ENCODE peak calls at places on chromosomes 2 and 18, in ten cellular contexts. One of them, this sample, is unnamed.

GRCh38 chr18:49563130-49563540 is 1.3 kb downstream of the LIPG start:
- DNase-seq in M059J: peak
- DNase-seq in neuronal stem cell: no peak
- DNase-seq in SK-N-SH: no peak
- DNase-seq in AG04449: no peak
- DNase-seq in aorta: no peak
- DNase-seq in H9: no peak
- DNase-seq in occipital lobe: no peak
- DNase-seq in T47D: no peak
- DNase-seq in NCI-H1417: no peak
- DNase-seq in this sample: no peak

GRCh38 chr2:23037596-23037995 is 347.4 kb upstream of the KLHL29 start:
- DNase-seq in M059J: no peak
- DNase-seq in neuronal stem cell: no peak
- DNase-seq in SK-N-SH: no peak
- DNase-seq in AG04449: no peak
- DNase-seq in aorta: no peak
- DNase-seq in H9: no peak
- DNase-seq in occipital lobe: peak
- DNase-seq in T47D: no peak
- DNase-seq in NCI-H1417: no peak
- DNase-seq in this sample: no peak

GRCh38 chr18:3983351-3983969 is 471.6 kb downstream of the DLGAP1 start:
- DNase-seq in M059J: peak
- DNase-seq in neuronal stem cell: no peak
- DNase-seq in SK-N-SH: no peak
- DNase-seq in AG04449: peak
- DNase-seq in aorta: no peak
- DNase-seq in H9: no peak
- DNase-seq in occipital lobe: no peak
- DNase-seq in T47D: no peak
- DNase-seq in NCI-H1417: peak
- DNase-seq in this sample: no peak

GRCh38 chr2:66069937-66070716 is 364.8 kb upstream of the MEIS1 start:
- DNase-seq in M059J: no peak
- DNase-seq in neuronal stem cell: no peak
- DNase-seq in SK-N-SH: peak
- DNase-seq in AG04449: no peak
- DNase-seq in aorta: no peak
- DNase-seq in H9: no peak
- DNase-seq in occipital lobe: no peak
- DNase-seq in T47D: no peak
- DNase-seq in NCI-H1417: no peak
- DNase-seq in this sample: no peak

GRCh38 chr2:141496805-141497204 is 634.0 kb downstream of the LRP1B start:
- DNase-seq in M059J: no peak
- DNase-seq in neuronal stem cell: no peak
- DNase-seq in SK-N-SH: no peak
- DNase-seq in AG04449: no peak
- DNase-seq in aorta: no peak
- DNase-seq in H9: no peak
- DNase-seq in occipital lobe: no peak
- DNase-seq in T47D: no peak
- DNase-seq in NCI-H1417: no peak
- DNase-seq in this sample: no peak

GRCh38 chr2:236662231-236663160 is 92.9 kb downstream of the ACKR3 start:
- DNase-seq in M059J: no peak
- DNase-seq in neuronal stem cell: no peak
- DNase-seq in SK-N-SH: no peak
- DNase-seq in AG04449: no peak
- DNase-seq in aorta: no peak
- DNase-seq in H9: no peak
- DNase-seq in occipital lobe: no peak
- DNase-seq in T47D: no peak
- DNase-seq in NCI-H1417: no peak
- DNase-seq in this sample: no peak

GRCh38 chr2:218718058-218718457 is 7.4 kb downstream of the TTLL4 start:
- DNase-seq in M059J: no peak
- DNase-seq in neuronal stem cell: no peak
- DNase-seq in SK-N-SH: no peak
- DNase-seq in AG04449: no peak
- DNase-seq in aorta: no peak
- DNase-seq in H9: no peak
- DNase-seq in occipital lobe: no peak
- DNase-seq in T47D: no peak
- DNase-seq in NCI-H1417: no peak
- DNase-seq in this sample: no peak

GRCh38 chr2:23803965-23804542 is 122.9 kb downstream of the ATAD2B start:
- DNase-seq in M059J: peak
- DNase-seq in neuronal stem cell: no peak
- DNase-seq in SK-N-SH: peak
- DNase-seq in AG04449: no peak
- DNase-seq in aorta: peak
- DNase-seq in H9: peak
- DNase-seq in occipital lobe: no peak
- DNase-seq in T47D: no peak
- DNase-seq in NCI-H1417: no peak
- DNase-seq in this sample: no peak

GRCh38 chr2:218370410-218371063 is 11.5 kb upstream of the SLC11A1 start:
- DNase-seq in M059J: no peak
- DNase-seq in neuronal stem cell: no peak
- DNase-seq in SK-N-SH: no peak
- DNase-seq in AG04449: no peak
- DNase-seq in aorta: no peak
- DNase-seq in H9: no peak
- DNase-seq in occipital lobe: no peak
- DNase-seq in T47D: no peak
- DNase-seq in NCI-H1417: no peak
- DNase-seq in this sample: no peak

GRCh38 chr2:63463142-63463541 is 125.1 kb downstream of the WDPCP start:
- DNase-seq in M059J: no peak
- DNase-seq in neuronal stem cell: no peak
- DNase-seq in SK-N-SH: no peak
- DNase-seq in AG04449: no peak
- DNase-seq in aorta: no peak
- DNase-seq in H9: no peak
- DNase-seq in occipital lobe: no peak
- DNase-seq in T47D: no peak
- DNase-seq in NCI-H1417: no peak
- DNase-seq in this sample: no peak

GRCh38 chr2:189287982-189288494 is 108.5 kb upstream of the COL5A2 start:
- DNase-seq in M059J: peak
- DNase-seq in neuronal stem cell: peak
- DNase-seq in SK-N-SH: peak
- DNase-seq in AG04449: peak
- DNase-seq in aorta: no peak
- DNase-seq in H9: no peak
- DNase-seq in occipital lobe: no peak
- DNase-seq in T47D: no peak
- DNase-seq in NCI-H1417: no peak
- DNase-seq in this sample: peak

GRCh38 chr2:173417801-173418200 is 63.1 kb downstream of the CDCA7 start:
- DNase-seq in M059J: no peak
- DNase-seq in neuronal stem cell: no peak
- DNase-seq in SK-N-SH: no peak
- DNase-seq in AG04449: no peak
- DNase-seq in aorta: no peak
- DNase-seq in H9: no peak
- DNase-seq in occipital lobe: no peak
- DNase-seq in T47D: no peak
- DNase-seq in NCI-H1417: no peak
- DNase-seq in this sample: no peak

GRCh38 chr2:48423376-48423775 is 106.6 kb upstream of the STON1 start:
- DNase-seq in M059J: peak
- DNase-seq in neuronal stem cell: no peak
- DNase-seq in SK-N-SH: no peak
- DNase-seq in AG04449: peak
- DNase-seq in aorta: no peak
- DNase-seq in H9: no peak
- DNase-seq in occipital lobe: no peak
- DNase-seq in T47D: no peak
- DNase-seq in NCI-H1417: no peak
- DNase-seq in this sample: no peak

GRCh38 chr2:101007415-101008345 is 5.6 kb downstream of the RPL31 start:
- DNase-seq in M059J: no peak
- DNase-seq in neuronal stem cell: no peak
- DNase-seq in SK-N-SH: no peak
- DNase-seq in AG04449: no peak
- DNase-seq in aorta: no peak
- DNase-seq in H9: no peak
- DNase-seq in occipital lobe: no peak
- DNase-seq in T47D: no peak
- DNase-seq in NCI-H1417: no peak
- DNase-seq in this sample: no peak

GRCh38 chr2:234290671-234291070 is 206.2 kb downstream of the ARL4C start:
- DNase-seq in M059J: peak
- DNase-seq in neuronal stem cell: no peak
- DNase-seq in SK-N-SH: no peak
- DNase-seq in AG04449: no peak
- DNase-seq in aorta: no peak
- DNase-seq in H9: no peak
- DNase-seq in occipital lobe: no peak
- DNase-seq in T47D: no peak
- DNase-seq in NCI-H1417: no peak
- DNase-seq in this sample: peak

GRCh38 chr2:178246696-178247095 is 52.4 kb downstream of the OSBPL6 start:
- DNase-seq in M059J: no peak
- DNase-seq in neuronal stem cell: no peak
- DNase-seq in SK-N-SH: no peak
- DNase-seq in AG04449: no peak
- DNase-seq in aorta: no peak
- DNase-seq in H9: no peak
- DNase-seq in occipital lobe: no peak
- DNase-seq in T47D: no peak
- DNase-seq in NCI-H1417: no peak
- DNase-seq in this sample: no peak

GRCh38 chr2:128303911-128304310 is 14.8 kb downstream of the HS6ST1 start:
- DNase-seq in M059J: no peak
- DNase-seq in neuronal stem cell: no peak
- DNase-seq in SK-N-SH: no peak
- DNase-seq in AG04449: no peak
- DNase-seq in aorta: no peak
- DNase-seq in H9: no peak
- DNase-seq in occipital lobe: no peak
- DNase-seq in T47D: no peak
- DNase-seq in NCI-H1417: no peak
- DNase-seq in this sample: no peak

GRCh38 chr2:224650815-224651439 is 65.2 kb downstream of the CCDC195 start:
- DNase-seq in M059J: peak
- DNase-seq in neuronal stem cell: peak
- DNase-seq in SK-N-SH: peak
- DNase-seq in AG04449: peak
- DNase-seq in aorta: no peak
- DNase-seq in H9: no peak
- DNase-seq in occipital lobe: no peak
- DNase-seq in T47D: peak
- DNase-seq in NCI-H1417: peak
- DNase-seq in this sample: no peak

GRCh38 chr2:63712748-63713147 is 124.0 kb downstream of the MDH1 start:
- DNase-seq in M059J: peak
- DNase-seq in neuronal stem cell: no peak
- DNase-seq in SK-N-SH: no peak
- DNase-seq in AG04449: no peak
- DNase-seq in aorta: no peak
- DNase-seq in H9: no peak
- DNase-seq in occipital lobe: no peak
- DNase-seq in T47D: no peak
- DNase-seq in NCI-H1417: no peak
- DNase-seq in this sample: no peak

GRCh38 chr2:51795248-51795888 is 763.4 kb upstream of the NRXN1 start:
- DNase-seq in M059J: no peak
- DNase-seq in neuronal stem cell: peak
- DNase-seq in SK-N-SH: peak
- DNase-seq in AG04449: no peak
- DNase-seq in aorta: no peak
- DNase-seq in H9: peak
- DNase-seq in occipital lobe: no peak
- DNase-seq in T47D: no peak
- DNase-seq in NCI-H1417: no peak
- DNase-seq in this sample: no peak

GRCh38 chr2:103166406-103167324 is 404.8 kb downstream of the TMEM182 start:
- DNase-seq in M059J: no peak
- DNase-seq in neuronal stem cell: no peak
- DNase-seq in SK-N-SH: no peak
- DNase-seq in AG04449: no peak
- DNase-seq in aorta: no peak
- DNase-seq in H9: no peak
- DNase-seq in occipital lobe: no peak
- DNase-seq in T47D: no peak
- DNase-seq in NCI-H1417: no peak
- DNase-seq in this sample: no peak

GRCh38 chr2:177397501-177398289 is 5.1 kb downstream of the AGPS start:
- DNase-seq in M059J: peak
- DNase-seq in neuronal stem cell: no peak
- DNase-seq in SK-N-SH: no peak
- DNase-seq in AG04449: peak
- DNase-seq in aorta: no peak
- DNase-seq in H9: no peak
- DNase-seq in occipital lobe: no peak
- DNase-seq in T47D: no peak
- DNase-seq in NCI-H1417: no peak
- DNase-seq in this sample: no peak

GRCh38 chr18:12750076-12750707 is 47.4 kb downstream of the PSMG2 start:
- DNase-seq in M059J: peak
- DNase-seq in neuronal stem cell: no peak
- DNase-seq in SK-N-SH: no peak
- DNase-seq in AG04449: no peak
- DNase-seq in aorta: no peak
- DNase-seq in H9: no peak
- DNase-seq in occipital lobe: no peak
- DNase-seq in T47D: no peak
- DNase-seq in NCI-H1417: peak
- DNase-seq in this sample: no peak

GRCh38 chr2:148926291-148926961 is 51.4 kb downstream of the KIF5C start:
- DNase-seq in M059J: peak
- DNase-seq in neuronal stem cell: no peak
- DNase-seq in SK-N-SH: peak
- DNase-seq in AG04449: no peak
- DNase-seq in aorta: no peak
- DNase-seq in H9: peak
- DNase-seq in occipital lobe: peak
- DNase-seq in T47D: peak
- DNase-seq in NCI-H1417: no peak
- DNase-seq in this sample: no peak

GRCh38 chr2:112607680-112608438 is 23.4 kb downstream of the CHCHD5 start:
- DNase-seq in M059J: peak
- DNase-seq in neuronal stem cell: no peak
- DNase-seq in SK-N-SH: no peak
- DNase-seq in AG04449: no peak
- DNase-seq in aorta: no peak
- DNase-seq in H9: no peak
- DNase-seq in occipital lobe: no peak
- DNase-seq in T47D: no peak
- DNase-seq in NCI-H1417: no peak
- DNase-seq in this sample: no peak

GRCh38 chr2:11236335-11236734 is 81.1 kb downstream of the SLC66A3 start:
- DNase-seq in M059J: peak
- DNase-seq in neuronal stem cell: no peak
- DNase-seq in SK-N-SH: no peak
- DNase-seq in AG04449: no peak
- DNase-seq in aorta: no peak
- DNase-seq in H9: no peak
- DNase-seq in occipital lobe: no peak
- DNase-seq in T47D: no peak
- DNase-seq in NCI-H1417: no peak
- DNase-seq in this sample: no peak